ENCODE peak calls at places on chromosomes 13 and 19, in nine cellular contexts. One of them, this sample, is unnamed.

GRCh38 chr13:41541142-41541938 is 84.0 kb downstream of the RGCC start:
- DNase-seq in natural killer cell: no peak
- DNase-seq in dorsolateral prefrontal cortex: no peak
- DNase-seq in lower lobe of right lung: no peak
- DNase-seq in stromal cell of bone marrow: no peak
- DNase-seq in ELF-1: no peak
- DNase-seq in epithelial cell of prostate: no peak
- DNase-seq in M059J: no peak
- DNase-seq in pons: peak
- DNase-seq in this sample: no peak

GRCh38 chr19:37413243-37414084 is 42.6 kb downstream of the ZNF527 start:
- DNase-seq in lower lobe of right lung: no peak
- DNase-seq in natural killer cell: no peak
- DNase-seq in stromal cell of bone marrow: no peak
- DNase-seq in epithelial cell of prostate: no peak
- DNase-seq in dorsolateral prefrontal cortex: no peak
- DNase-seq in ELF-1: no peak
- DNase-seq in M059J: no peak
- DNase-seq in pons: no peak
- DNase-seq in this sample: peak

GRCh38 chr13:23330356-23330755 is 103.1 kb downstream of the SACS start:
- DNase-seq in natural killer cell: no peak
- DNase-seq in M059J: no peak
- DNase-seq in dorsolateral prefrontal cortex: no peak
- DNase-seq in stromal cell of bone marrow: no peak
- DNase-seq in epithelial cell of prostate: no peak
- DNase-seq in pons: peak
- DNase-seq in lower lobe of right lung: no peak
- DNase-seq in ELF-1: no peak
- DNase-seq in this sample: no peak

GRCh38 chr13:24264976-24265375 is 44.4 kb upstream of the C1QTNF9 start:
- DNase-seq in stromal cell of bone marrow: no peak
- DNase-seq in ELF-1: no peak
- DNase-seq in M059J: no peak
- DNase-seq in dorsolateral prefrontal cortex: no peak
- DNase-seq in epithelial cell of prostate: no peak
- DNase-seq in lower lobe of right lung: peak
- DNase-seq in natural killer cell: peak
- DNase-seq in pons: no peak
- DNase-seq in this sample: peak

GRCh38 chr19:28701491-28701890 is 511.5 kb downstream of the UQCRFS1 start:
- DNase-seq in natural killer cell: no peak
- DNase-seq in ELF-1: no peak
- DNase-seq in epithelial cell of prostate: no peak
- DNase-seq in lower lobe of right lung: no peak
- DNase-seq in M059J: no peak
- DNase-seq in pons: no peak
- DNase-seq in dorsolateral prefrontal cortex: no peak
- DNase-seq in stromal cell of bone marrow: no peak
- DNase-seq in this sample: no peak

GRCh38 chr13:77896977-77897376 is 21.7 kb downstream of the EDNRB start:
- DNase-seq in epithelial cell of prostate: no peak
- DNase-seq in dorsolateral prefrontal cortex: no peak
- DNase-seq in M059J: no peak
- DNase-seq in lower lobe of right lung: no peak
- DNase-seq in pons: no peak
- DNase-seq in natural killer cell: no peak
- DNase-seq in ELF-1: no peak
- DNase-seq in stromal cell of bone marrow: no peak
- DNase-seq in this sample: peak

GRCh38 chr19:35562336-35562735 is 1.1 kb downstream of the ATP4A start:
- DNase-seq in pons: no peak
- DNase-seq in stromal cell of bone marrow: no peak
- DNase-seq in natural killer cell: no peak
- DNase-seq in dorsolateral prefrontal cortex: no peak
- DNase-seq in M059J: no peak
- DNase-seq in lower lobe of right lung: no peak
- DNase-seq in ELF-1: no peak
- DNase-seq in epithelial cell of prostate: no peak
- DNase-seq in this sample: no peak

GRCh38 chr19:42422092-42422575 is 5.1 kb downstream of the LIPE start:
- DNase-seq in M059J: no peak
- DNase-seq in epithelial cell of prostate: no peak
- DNase-seq in dorsolateral prefrontal cortex: no peak
- DNase-seq in ELF-1: peak
- DNase-seq in natural killer cell: no peak
- DNase-seq in pons: no peak
- DNase-seq in stromal cell of bone marrow: no peak
- DNase-seq in lower lobe of right lung: no peak
- DNase-seq in this sample: no peak

GRCh38 chr13:112688560-112689497 is 1.0 kb upstream of the ATP11A start:
- DNase-seq in lower lobe of right lung: peak
- DNase-seq in epithelial cell of prostate: no peak
- DNase-seq in stromal cell of bone marrow: no peak
- DNase-seq in pons: peak
- DNase-seq in dorsolateral prefrontal cortex: peak
- DNase-seq in M059J: no peak
- DNase-seq in natural killer cell: no peak
- DNase-seq in ELF-1: peak
- DNase-seq in this sample: peak

GRCh38 chr13:97986841-97987240 is 33.4 kb downstream of the IPO5 start:
- DNase-seq in pons: peak
- DNase-seq in epithelial cell of prostate: no peak
- DNase-seq in stromal cell of bone marrow: no peak
- DNase-seq in lower lobe of right lung: no peak
- DNase-seq in M059J: no peak
- DNase-seq in dorsolateral prefrontal cortex: no peak
- DNase-seq in natural killer cell: no peak
- DNase-seq in ELF-1: no peak
- DNase-seq in this sample: no peak

GRCh38 chr19:31541396-31541795 is 192.2 kb upstream of the TSHZ3 start:
- DNase-seq in ELF-1: no peak
- DNase-seq in dorsolateral prefrontal cortex: no peak
- DNase-seq in stromal cell of bone marrow: no peak
- DNase-seq in M059J: no peak
- DNase-seq in epithelial cell of prostate: no peak
- DNase-seq in lower lobe of right lung: no peak
- DNase-seq in natural killer cell: no peak
- DNase-seq in pons: no peak
- DNase-seq in this sample: no peak

This sample was measured in kidney tubule cell.